ENCODE peak calls at places on chromosomes 3 and 15, in ten cellular contexts. M, Y, K, H, T, N, V, J, Z and L are unnamed samples.

GRCh38 chr3:38738630-38739395 is 77.2 kb downstream of the SCN10A start:
- DNase-seq in M (peak; percentile 87), Y (no peak), K (no peak), H (peak; percentile 28), T (peak; percentile 23), N (peak; percentile 71), V (peak; percentile 28), J (no peak), Z (no peak), L (no peak)

GRCh38 chr3:6097021-6097420 is 763.9 kb upstream of the GRM7 start:
- DNase-seq in M (no peak), Y (no peak), K (no peak), H (no peak), T (no peak), N (no peak), V (no peak), J (no peak), Z (no peak), L (no peak)

GRCh38 chr3:8318002-8318649 is 183.5 kb upstream of the LMCD1 start:
- DNase-seq in M (no peak), Y (no peak), K (no peak), H (no peak), T (peak; percentile 58), N (peak; percentile 28), V (peak; percentile 82), J (no peak), Z (no peak), L (no peak)

GRCh38 chr3:181689546-181689945 is 22.2 kb upstream of the SOX2 start:
- DNase-seq in M (peak; percentile 61), Y (no peak), K (no peak), H (no peak), T (no peak), N (no peak), V (no peak), J (no peak), Z (no peak), L (no peak)

GRCh38 chr3:50674349-50675178 is at the start of gene DOCK3:
- DNase-seq in M (peak; percentile 93), Y (no peak), K (peak; percentile 69), H (peak; percentile 55), T (peak; percentile 42), N (peak; percentile 60), V (peak; percentile 36), J (peak; percentile 69), Z (no peak), L (peak; percentile 73)

GRCh38 chr3:147113293-147114045 is 292.9 kb downstream of the ZIC4 start:
- DNase-seq in M (no peak), Y (no peak), K (no peak), H (no peak), T (peak; percentile 60), N (peak; percentile 59), V (peak; percentile 88), J (no peak), Z (no peak), L (no peak)

GRCh38 chr15:58426501-58426900 is 5.3 kb upstream of the LIPC start:
- DNase-seq in M (no peak), Y (no peak), K (no peak), H (no peak), T (no peak), N (no peak), V (no peak), J (no peak), Z (no peak), L (no peak)

GRCh38 chr3:150235799-150236198 is 172.3 kb upstream of the TSC22D2 start:
- DNase-seq in M (no peak), Y (no peak), K (no peak), H (no peak), T (no peak), N (peak; percentile 17), V (peak; percentile 91), J (no peak), Z (no peak), L (peak; percentile 78)

DNA sequence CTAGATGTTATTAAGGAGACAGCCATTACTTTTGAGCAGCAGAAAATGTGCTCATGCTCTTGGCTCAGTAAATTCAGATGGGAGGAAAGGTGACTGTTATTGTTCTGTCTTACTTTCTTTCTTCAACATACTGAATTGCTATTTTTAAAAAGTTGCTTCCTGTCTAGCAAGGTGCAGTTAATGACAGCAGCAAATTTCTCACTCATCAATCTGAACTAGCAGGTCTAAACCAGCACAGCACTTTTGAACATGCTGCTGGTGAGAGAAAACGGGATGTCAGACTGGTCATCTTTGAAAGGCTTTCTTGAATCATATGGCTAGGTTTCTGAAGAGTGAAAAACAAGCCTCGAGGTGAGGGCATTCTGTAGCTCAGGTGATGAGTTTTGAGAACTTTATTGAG is 384.7 kb downstream of the MFSD1 start:
- DNase-seq in M (no peak), Y (no peak), K (no peak), H (no peak), T (no peak), N (no peak), V (no peak), J (no peak), Z (no peak), L (no peak)
- H3K4me3 ChIP-seq in M (no peak overlapping the region), Y (no peak overlapping the region), K (no peak overlapping the region), H (no peak overlapping the region), T (no peak overlapping the region), N (no peak overlapping the region), V (no peak overlapping the region), J (no peak overlapping the region), Z (no peak overlapping the region), L (no peak overlapping the region)

GRCh38 chr3:69142090-69142489 is 19.7 kb upstream of the LMOD3 start:
- DNase-seq in M (no peak), Y (no peak), K (no peak), H (no peak), T (no peak), N (no peak), V (peak; percentile 57), J (no peak), Z (no peak), L (no peak)

GRCh38 chr3:69145688-69146087 is 23.3 kb upstream of the LMOD3 start:
- DNase-seq in M (no peak), Y (no peak), K (no peak), H (no peak), T (no peak), N (no peak), V (no peak), J (no peak), Z (no peak), L (no peak)

GRCh38 chr3:69144631-69145244 is 22.3 kb upstream of the LMOD3 start:
- DNase-seq in M (peak; percentile 62), Y (no peak), K (no peak), H (no peak), T (no peak), N (no peak), V (no peak), J (no peak), Z (no peak), L (no peak)

GRCh38 chr3:69143055-69143454 is 20.7 kb upstream of the LMOD3 start:
- DNase-seq in M (no peak), Y (no peak), K (no peak), H (no peak), T (no peak), N (no peak), V (no peak), J (no peak), Z (no peak), L (no peak)

GRCh38 chr3:69143605-69144004 is 21.2 kb upstream of the LMOD3 start:
- DNase-seq in M (no peak), Y (no peak), K (no peak), H (no peak), T (peak; percentile 11), N (peak; percentile 36), V (peak; percentile 18), J (no peak), Z (no peak), L (no peak)
- H3K27ac ChIP-seq in M (no peak overlapping the region), Y (no peak overlapping the region), K (no peak overlapping the region), H (no peak overlapping the region), T (no peak overlapping the region), N (no peak overlapping the region), V (no peak overlapping the region), J (no peak overlapping the region), Z (no peak overlapping the region), L (no peak overlapping the region)

GRCh38 chr15:45394681-45395080 is 16.3 kb upstream of the GATM start:
- DNase-seq in M (no peak), Y (no peak), K (no peak), H (no peak), T (no peak), N (no peak), V (no peak), J (no peak), Z (no peak), L (no peak)

GRCh38 chr15:45397116-45397665 is 18.8 kb upstream of the GATM start:
- DNase-seq in M (no peak), Y (no peak), K (no peak), H (no peak), T (no peak), N (no peak), V (no peak), J (no peak), Z (no peak), L (no peak)

GRCh38 chr15:45391746-45392711 is 13.7 kb upstream of the GATM start:
- DNase-seq in M (no peak), Y (no peak), K (no peak), H (no peak), T (no peak), N (no peak), V (no peak), J (no peak), Z (no peak), L (no peak)

GRCh38 chr15:45395956-45396355 is 17.6 kb upstream of the GATM start:
- DNase-seq in M (no peak), Y (no peak), K (no peak), H (no peak), T (no peak), N (no peak), V (no peak), J (no peak), Z (no peak), L (no peak)

GRCh38 chr15:45393851-45394250 is 15.5 kb upstream of the GATM start:
- DNase-seq in M (no peak), Y (no peak), K (no peak), H (no peak), T (no peak), N (peak; percentile 60), V (no peak), J (no peak), Z (no peak), L (no peak)
- TF ChIP-seq CTCF in M (peak; percentile 23), Y (no peak), K (peak; percentile 15), H (no peak), T (peak; percentile 28), N (peak; percentile 64), V (peak; percentile 9), J (peak; percentile 32), Z (no peak), L (no peak)

DNA sequence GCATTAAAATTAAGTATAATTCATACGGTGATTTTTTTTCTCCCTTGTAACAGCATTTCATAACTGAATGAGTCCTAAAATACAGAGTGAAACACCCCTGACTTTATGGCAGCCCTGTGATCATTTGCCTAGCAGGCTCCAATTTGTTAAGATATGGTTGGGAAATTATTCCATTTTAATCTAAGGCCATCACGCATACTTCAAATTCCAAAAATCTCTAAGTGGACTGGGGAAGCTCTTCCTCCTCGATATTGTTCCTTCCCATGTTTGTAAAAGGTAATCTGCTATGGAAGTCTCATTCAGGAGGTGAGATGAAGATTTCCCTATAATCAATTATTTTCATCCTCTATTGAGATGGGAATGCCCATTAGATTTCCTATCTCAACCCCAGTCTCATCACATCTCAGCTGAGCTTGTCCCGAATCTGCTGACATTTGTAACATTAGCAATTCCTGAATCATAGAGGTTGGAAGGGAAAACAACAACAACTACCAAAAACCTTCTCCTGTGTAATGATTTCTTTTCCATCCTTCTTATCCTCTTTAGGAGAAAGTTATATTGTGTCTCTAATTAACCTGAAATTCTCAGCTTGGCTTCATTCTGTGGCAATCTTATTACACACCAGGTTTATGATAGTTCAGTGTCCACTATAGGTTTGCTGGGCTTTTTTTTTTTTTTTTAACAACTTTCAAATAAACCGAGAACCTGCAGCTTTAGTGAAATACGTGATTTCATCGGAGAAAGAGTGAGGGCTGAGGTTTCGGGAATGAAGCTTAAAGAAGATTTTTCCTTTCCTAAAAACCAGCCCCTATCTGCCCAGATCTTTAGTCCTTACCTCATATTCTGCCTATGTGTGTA is 2.2 kb upstream of the NR2F2 start:
- DNase-seq in M (no peak), Y (no peak), K (no peak), H (no peak), T (peak; percentile 6), N (peak; percentile 27), V (no peak), J (no peak), Z (no peak), L (no peak)
- H3K4me3 ChIP-seq in M (peak overlapping the region; percentile 74), Y (peak overlapping the region; percentile 64), K (peak overlapping the region; percentile 1), H (peak overlapping the region; percentile 66), T (peak overlapping the region; percentile 77), N (peak overlapping the region; percentile 85), V (peak overlapping the region; percentile 20), J (peak overlapping the region; percentile 57), Z (peak overlapping the region; percentile 71), L (peak overlapping the region; percentile 50)